ENCODE peak calls at places on chromosomes 2 and 18, in five cellular contexts. G, A, X, V and L are unnamed samples.

GRCh38 chr2:233312874-233313273 is 5.3 kb downstream of the SAG start:
- DNase-seq in G (no peak), A (no peak), X (no peak), V (no peak), L (no peak)

GRCh38 chr18:80034068-80034851 is at the start of gene RBFA:
- DNase-seq in G (peak), A (peak), X (peak), V (peak), L (peak)

GRCh38 chr2:23939054-23939436 is 1.2 kb upstream of the UBXN2A start:
- DNase-seq in G (no peak), A (no peak), X (no peak), V (no peak), L (peak)

GRCh38 chr2:45734952-45735351 is 83.5 kb downstream of the PRKCE start:
- DNase-seq in G (no peak), A (no peak), X (no peak), V (no peak), L (no peak)

GRCh38 chr2:218482651-218483050 is 63.7 kb downstream of the VIL1 start:
- DNase-seq in G (no peak), A (no peak), X (no peak), V (no peak), L (no peak)

GRCh38 chr2:23555944-23556343 is 171.0 kb downstream of the KLHL29 start:
- DNase-seq in G (no peak), A (no peak), X (no peak), V (no peak), L (no peak)

GRCh38 chr18:5582054-5582453 is 38.3 kb upstream of the EPB41L3 start:
- DNase-seq in G (no peak), A (no peak), X (no peak), V (no peak), L (peak)

GRCh38 chr2:98404556-98405250 is 40.0 kb upstream of the INPP4A start:
- DNase-seq in G (no peak), A (no peak), X (no peak), V (no peak), L (no peak)

GRCh38 chr18:23992119-23992940 is 22.2 kb upstream of the TTC39C start:
- DNase-seq in G (peak), A (no peak), X (no peak), V (no peak), L (peak)

GRCh38 chr2:219142329-219142728 is 18.3 kb downstream of the NHEJ1 start:
- DNase-seq in G (peak), A (no peak), X (no peak), V (no peak), L (peak)

GRCh38 chr2:236775521-236775920 is 205.9 kb downstream of the ACKR3 start:
- DNase-seq in G (no peak), A (no peak), X (no peak), V (no peak), L (no peak)

GRCh38 chr2:240436626-240437180 is 1.2 kb downstream of the GPC1 start:
- DNase-seq in G (no peak), A (no peak), X (no peak), V (no peak), L (peak)

GRCh38 chr2:24650997-24651642 is 142.1 kb downstream of the PTRHD1 start:
- DNase-seq in G (no peak), A (no peak), X (no peak), V (no peak), L (no peak)

GRCh38 chr18:11998182-11998581 is 16.9 kb downstream of the IMPA2 start:
- DNase-seq in G (no peak), A (no peak), X (no peak), V (no peak), L (no peak)

GRCh38 chr2:66578067-66578852 is 143.3 kb downstream of the MEIS1 start:
- DNase-seq in G (no peak), A (no peak), X (no peak), V (no peak), L (peak)
- TF ChIP-seq RFX5 in G (no peak), A (no peak), X (no peak), V (no peak), L (no peak)

DNA sequence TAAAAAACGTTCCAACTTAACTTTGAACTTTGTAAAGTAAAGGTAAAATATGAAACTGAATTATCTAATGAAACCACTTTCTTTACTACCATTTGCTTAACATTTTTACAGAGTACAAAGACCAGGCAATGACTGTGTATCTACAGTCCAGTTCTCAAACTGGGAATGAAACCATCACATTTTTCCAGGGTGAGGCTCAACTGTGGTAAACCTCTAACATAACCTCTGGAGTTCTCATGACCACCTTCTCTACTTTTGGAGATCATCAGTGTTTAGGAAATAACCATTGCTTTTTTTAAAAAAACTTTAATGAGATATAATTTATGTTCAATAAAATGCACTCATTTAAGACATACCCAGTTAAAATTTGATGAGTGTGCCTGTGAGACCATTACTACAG is 223.5 kb downstream of the RNF152 start:
- DNase-seq in G (no peak), A (no peak), X (no peak), V (no peak), L (peak)
- TF ChIP-seq RFX5 in G (no peak), A (no peak), X (no peak), V (no peak), L (no peak)

DNA sequence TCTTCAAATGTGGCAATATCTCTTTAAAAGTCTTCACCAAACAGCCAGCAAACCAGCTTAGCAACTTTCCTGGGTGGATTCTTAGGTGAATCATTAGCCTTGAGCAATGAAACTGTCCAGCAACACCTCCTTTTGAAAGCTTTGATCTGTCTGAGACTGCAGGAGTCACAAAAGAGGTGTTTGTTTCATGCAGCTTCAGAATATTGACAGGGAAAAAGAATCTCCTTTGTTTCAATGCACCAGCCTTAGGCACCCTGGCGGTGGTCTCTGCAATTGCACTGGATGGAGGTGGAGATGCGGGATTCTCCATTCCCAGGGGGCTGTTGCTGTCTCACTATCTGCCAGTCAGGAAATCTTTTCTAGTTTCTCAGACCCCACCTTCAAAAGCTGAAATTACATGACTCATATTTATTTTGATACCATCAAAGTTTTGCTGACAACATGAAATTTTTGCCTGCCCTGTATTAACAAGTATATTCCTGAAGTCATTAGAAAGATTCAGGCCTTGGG is 76.0 kb upstream of the DSG1 start:
- DNase-seq in G (peak), A (peak), X (peak), V (peak), L (peak)
- TF ChIP-seq RFX5 in G (no peak), A (no peak), X (no peak), V (no peak), L (no peak)

DNA sequence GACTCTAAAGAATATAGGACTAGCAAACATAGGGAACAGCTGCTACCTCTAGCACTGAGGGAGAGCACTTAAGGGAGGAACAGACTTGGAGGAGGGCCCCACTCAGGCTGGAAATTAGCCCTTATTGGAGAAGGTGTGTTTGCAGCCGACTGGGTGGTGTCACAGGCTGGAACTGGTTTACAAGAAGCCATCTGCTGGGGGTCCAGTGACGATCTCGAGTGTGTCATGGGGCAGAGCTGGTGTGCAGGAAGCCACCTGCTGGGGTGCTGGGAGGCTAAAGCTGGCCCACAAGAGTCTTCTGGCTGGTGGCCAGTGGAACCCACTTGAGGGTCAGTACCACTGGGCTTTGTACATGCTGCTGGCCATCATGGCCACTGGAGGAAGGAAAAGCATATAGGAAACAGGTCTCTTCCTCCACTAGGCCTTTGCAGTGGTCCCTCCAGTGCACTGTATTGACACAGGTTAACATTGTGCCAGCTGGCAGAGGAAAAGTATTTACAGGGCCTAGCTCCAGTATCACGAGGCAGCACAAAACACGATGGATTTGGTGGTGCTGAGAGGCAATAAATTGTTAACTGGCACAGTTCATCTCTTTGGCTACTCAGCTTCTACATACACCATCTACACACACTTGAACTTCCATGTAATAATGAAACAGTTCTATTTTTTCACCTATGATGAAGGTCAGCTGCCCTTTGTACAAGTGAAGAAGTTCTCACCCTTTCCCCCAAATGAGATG is 43.6 kb downstream of the MAP3K20 start:
- DNase-seq in G (no peak), A (no peak), X (no peak), V (no peak), L (no peak)
- TF ChIP-seq RFX5 in G (no peak), A (no peak), X (no peak), V (no peak), L (no peak)

GRCh38 chr2:47876912-47877311 is 29.4 kb downstream of the FBXO11 start:
- DNase-seq in G (no peak), A (no peak), X (no peak), V (no peak), L (no peak)
- TF ChIP-seq RFX5 in G (no peak), A (no peak), X (no peak), V (no peak), L (no peak)

GRCh38 chr2:222239945-222240675 is 58.7 kb downstream of the PAX3 start:
- DNase-seq in G (no peak), A (no peak), X (peak), V (no peak), L (no peak)
- TF ChIP-seq RFX5 in G (no peak), A (no peak), X (no peak), V (no peak), L (no peak)

GRCh38 chr2:84741182-84741822 is 139.6 kb downstream of the TRABD2A start:
- DNase-seq in G (peak), A (peak), X (peak), V (peak), L (peak)
- TF ChIP-seq RFX5 in G (no peak), A (no peak), X (no peak), V (no peak), L (no peak)

DNA sequence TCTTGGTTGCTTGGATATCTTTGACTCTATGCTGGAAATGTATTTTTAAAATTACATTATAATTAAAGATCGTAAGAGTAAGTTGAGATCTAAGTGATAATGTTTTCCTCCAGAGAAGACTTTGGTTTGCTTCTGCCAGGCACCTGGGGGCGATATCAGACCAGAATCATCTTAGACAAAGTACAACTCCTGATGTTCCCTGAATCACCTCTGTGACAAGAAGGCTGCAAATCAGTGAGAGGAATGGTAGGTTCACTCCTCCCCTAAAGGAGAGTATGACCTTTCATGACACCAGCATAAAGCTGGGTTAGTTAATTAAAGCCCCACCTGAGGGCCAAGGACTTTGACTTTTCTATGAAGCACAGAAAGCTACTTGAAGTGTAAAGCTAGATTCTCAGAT is 114.4 kb upstream of the DTNA start:
- DNase-seq in G (no peak), A (no peak), X (peak), V (peak), L (peak)
- TF ChIP-seq RFX5 in G (no peak), A (no peak), X (no peak), V (no peak), L (no peak)

GRCh38 chr2:200276472-200276871 is 30.0 kb upstream of the SPATS2L start:
- DNase-seq in G (no peak), A (no peak), X (no peak), V (no peak), L (no peak)
- TF ChIP-seq RFX5 in G (no peak), A (no peak), X (no peak), V (no peak), L (no peak)

GRCh38 chr2:203873921-203874631 is 6.5 kb downstream of the CTLA4 start:
- DNase-seq in G (no peak), A (no peak), X (no peak), V (no peak), L (no peak)

GRCh38 chr2:203873461-203873860 is 5.9 kb downstream of the CTLA4 start:
- DNase-seq in G (no peak), A (no peak), X (no peak), V (no peak), L (no peak)

GRCh38 chr2:203876328-203876727 is 8.8 kb downstream of the CTLA4 start:
- DNase-seq in G (no peak), A (no peak), X (no peak), V (no peak), L (no peak)

GRCh38 chr2:203878060-203878459 is 10.5 kb downstream of the CTLA4 start:
- DNase-seq in G (no peak), A (no peak), X (no peak), V (no peak), L (no peak)

DNA sequence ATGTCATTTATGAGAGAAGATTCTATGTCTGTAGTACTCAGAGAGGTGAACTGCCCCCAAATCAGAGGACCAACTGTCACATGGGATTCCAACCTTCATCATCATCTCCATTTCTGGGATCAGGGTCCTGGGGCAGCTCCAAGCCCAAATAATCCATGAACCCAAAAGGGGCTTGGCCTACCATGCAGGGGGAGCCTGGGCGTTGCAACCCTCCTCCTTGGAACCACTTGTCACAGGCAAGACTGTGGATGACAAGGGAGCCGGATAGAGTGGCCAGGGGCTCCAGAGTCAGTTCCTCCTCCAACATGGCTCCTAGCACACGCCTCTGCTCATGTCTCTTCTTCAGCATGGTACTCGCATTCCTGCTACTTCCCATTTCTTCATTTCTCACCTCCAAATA is 7.9 kb downstream of the CTLA4 start:
- DNase-seq in G (no peak), A (no peak), X (no peak), V (no peak), L (no peak)
- TF ChIP-seq RFX5 in G (no peak), A (no peak), X (no peak), V (no peak), L (no peak)